ENCODE peak calls at places on chromosomes 7 and 10, in eight cellular contexts. B is HuH-7; C is brain microvascular endothelial cell; G is AG09309; R is stimulated activated CD4-positive, alpha-beta T cell treated with anti-CD3 and anti-CD28 coated beads, Interleukin-15, amount 100 ng/mL, for 24 hours; N is fibroblast of pulmonary artery; J is renal cortical epithelial cell; H is caudate nucleus. V is an unnamed sample.

GRCh38 chr7:51013218-51013786 is 230.6 kb upstream of the GRB10 start:
- DNase-seq in C (no peak), J (no peak), N (peak), G (no peak), B (no peak), H (no peak), R (no peak), V (no peak)

GRCh38 chr7:8068892-8069686 is 100.5 kb downstream of the GLCCI1 start:
- DNase-seq in J (no peak), C (no peak), B (no peak), H (no peak), R (no peak), N (no peak), G (no peak), V (no peak)

GRCh38 chr10:83863283-83863966 is 275.9 kb upstream of the GHITM start:
- DNase-seq in J (no peak), B (no peak), G (no peak), C (no peak), H (no peak), R (no peak), N (no peak), V (no peak)

GRCh38 chr7:4725014-4725951 is 43.2 kb downstream of the FOXK1 start:
- DNase-seq in H (no peak), B (no peak), G (peak), J (peak), N (peak), C (peak), R (peak), V (peak)

GRCh38 chr10:111297351-111297848 is 220.6 kb downstream of the ADRA2A start:
- DNase-seq in N (no peak), J (no peak), H (no peak), G (no peak), C (peak), B (no peak), R (no peak), V (peak)

GRCh38 chr7:137606061-137606674 is 240.6 kb downstream of the DGKI start:
- DNase-seq in B (no peak), R (no peak), N (peak), G (peak), H (no peak), J (peak), C (no peak), V (no peak)

GRCh38 chr7:43119371-43120069 is 7.1 kb downstream of the HECW1 start:
- DNase-seq in B (no peak), H (no peak), C (peak), N (peak), G (peak), J (peak), R (no peak), V (peak)

GRCh38 chr7:82507976-82508677 is 64.5 kb upstream of the CACNA2D1 start:
- DNase-seq in J (no peak), H (no peak), C (no peak), N (no peak), R (no peak), G (no peak), B (no peak), V (no peak)

GRCh38 chr7:43674559-43675436 is 54.5 kb downstream of the COA1 start:
- DNase-seq in C (peak), H (no peak), B (no peak), J (peak), G (peak), R (no peak), N (peak), V (no peak)

GRCh38 chr7:5417106-5418071 is 6.2 kb downstream of the TNRC18 start:
- DNase-seq in N (no peak), B (no peak), H (no peak), G (no peak), R (no peak), C (no peak), J (peak), V (peak)

GRCh38 chr7:24025094-24025493 is 258.9 kb upstream of the NPY start:
- DNase-seq in C (no peak), N (no peak), B (no peak), H (no peak), J (peak), R (no peak), G (no peak), V (peak)

GRCh38 chr10:78575400-78575799 is 493.4 kb upstream of the ZMIZ1 start:
- DNase-seq in R (no peak), H (no peak), C (peak), N (no peak), J (no peak), B (no peak), G (no peak), V (no peak)

GRCh38 chr10:76388321-76388720 is 956.9 kb downstream of the LRMDA start:
- DNase-seq in H (no peak), C (no peak), J (peak), B (no peak), R (no peak), N (no peak), G (no peak), V (peak)

GRCh38 chr7:28754027-28754426 is 204.1 kb downstream of the TRIL start:
- DNase-seq in H (no peak), B (peak), J (no peak), N (peak), R (no peak), C (peak), G (no peak), V (peak)

GRCh38 chr10:7652121-7652520 is 14.6 kb downstream of the ITIH5 start:
- DNase-seq in N (no peak), H (no peak), G (no peak), R (no peak), C (no peak), J (no peak), B (no peak), V (no peak)

GRCh38 chr10:68628576-68629127 is 68.5 kb downstream of the TET1 start:
- DNase-seq in N (no peak), R (no peak), C (no peak), H (no peak), G (no peak), J (peak), B (no peak), V (no peak)

GRCh38 chr7:13560441-13560840 is 429.0 kb downstream of the ETV1 start:
- DNase-seq in B (no peak), N (peak), H (no peak), C (peak), J (no peak), R (no peak), G (peak), V (peak)

GRCh38 chr10:17737021-17737965 is 14.7 kb upstream of the TMEM236 start:
- DNase-seq in G (no peak), H (no peak), C (no peak), R (no peak), J (peak), B (no peak), N (peak), V (peak)

GRCh38 chr7:157276091-157276561 is 60.7 kb upstream of the DNAJB6 start:
- DNase-seq in C (no peak), B (peak), J (no peak), R (no peak), N (no peak), H (no peak), G (no peak), V (no peak)

GRCh38 chr7:134167250-134167649 is 40.1 kb downstream of the LRGUK start:
- DNase-seq in N (no peak), J (no peak), G (no peak), B (no peak), C (no peak), R (no peak), H (no peak), V (no peak)

GRCh38 chr10:97412891-97413304 is 11.8 kb upstream of the RRP12 start:
- DNase-seq in C (peak), R (peak), H (no peak), G (no peak), N (no peak), J (peak), B (no peak), V (no peak)

GRCh38 chr10:3895045-3895609 is 110.1 kb upstream of the KLF6 start:
- DNase-seq in G (no peak), J (peak), N (peak), C (peak), R (no peak), H (no peak), B (no peak), V (peak)

GRCh38 chr10:63611078-63611477 is 89.9 kb downstream of the REEP3 start:
- DNase-seq in H (no peak), N (peak), R (no peak), C (no peak), B (no peak), J (no peak), G (no peak), V (no peak)

GRCh38 chr10:15315286-15315685 is 55.8 kb downstream of the FAM171A1 start:
- DNase-seq in R (no peak), B (no peak), H (no peak), C (no peak), G (no peak), J (no peak), N (no peak), V (no peak)

GRCh38 chr10:127485153-127485857 is 63.8 kb upstream of the NPS start:
- DNase-seq in H (no peak), B (no peak), J (peak), C (peak), R (no peak), G (peak), N (peak), V (peak)

GRCh38 chr7:27745064-27745583 is 5.2 kb downstream of the TAX1BP1 start:
- DNase-seq in B (peak), J (peak), N (peak), G (no peak), C (peak), H (no peak), R (no peak), V (peak)

GRCh38 chr10:110569120-110569519 is 1.6 kb downstream of the SMC3 start:
- DNase-seq in H (no peak), C (no peak), J (no peak), N (no peak), G (no peak), R (no peak), B (no peak), V (no peak)

GRCh38 chr7:107754642-107755041 is 10.7 kb downstream of the CBLL1 start:
- DNase-seq in H (no peak), J (no peak), N (no peak), B (no peak), G (no peak), C (no peak), R (no peak), V (no peak)

GRCh38 chr10:132674311-132674710 is 111.6 kb downstream of the NKX6-2 start:
- DNase-seq in B (no peak), H (no peak), R (no peak), C (no peak), G (no peak), N (no peak), J (no peak), V (no peak)

GRCh38 chr7:107882766-107883165 is 8.2 kb upstream of the DLD start:
- DNase-seq in C (no peak), B (no peak), H (no peak), J (no peak), N (no peak), R (no peak), G (no peak), V (no peak)

V was measured in MG63.